ENCODE peak calls at places on chromosomes 7 and 10, in ten cellular contexts. R, T, G, H, J, C, I, W, X and P are unnamed samples.

GRCh38 chr7:110007316-110007910 is 1083.5 kb upstream of the LRRN3 start:
- DNase-seq in R (no peak), T (no peak), G (no peak), H (no peak), J (no peak), C (no peak), I (no peak), W (no peak), X (no peak), P (no peak)

GRCh38 chr10:103186128-103186527 is 6.9 kb downstream of the NT5C2 start:
- DNase-seq in R (no peak), T (no peak), G (no peak), H (no peak), J (no peak), C (no peak), I (no peak), W (no peak), X (no peak), P (no peak)

GRCh38 chr7:4645241-4645640 is 36.9 kb upstream of the FOXK1 start:
- DNase-seq in R (no peak), T (no peak), G (no peak), H (no peak), J (no peak), C (no peak), I (no peak), W (no peak), X (no peak), P (no peak)

GRCh38 chr10:18333616-18334015 is 193.4 kb downstream of the CACNB2 start:
- DNase-seq in R (no peak), T (no peak), G (no peak), H (no peak), J (no peak), C (no peak), I (no peak), W (no peak), X (no peak), P (no peak)

GRCh38 chr7:139242741-139243281 is 11.8 kb downstream of the UBN2 start:
- DNase-seq in R (no peak), T (peak), G (no peak), H (no peak), J (no peak), C (no peak), I (no peak), W (no peak), X (no peak), P (peak)

GRCh38 chr10:117543999-117544728 is 1.6 kb downstream of the EMX2 start:
- DNase-seq in R (no peak), T (no peak), G (no peak), H (no peak), J (no peak), C (no peak), I (no peak), W (no peak), X (no peak), P (no peak)

GRCh38 chr10:100623541-100623940 is 87.8 kb downstream of the HIF1AN start:
- DNase-seq in R (no peak), T (no peak), G (no peak), H (no peak), J (no peak), C (no peak), I (no peak), W (no peak), X (no peak), P (no peak)

GRCh38 chr7:131943616-131944015 is 387.2 kb upstream of the PODXL start:
- DNase-seq in R (no peak), T (no peak), G (no peak), H (no peak), J (no peak), C (no peak), I (no peak), W (no peak), X (no peak), P (no peak)

GRCh38 chr7:95335093-95335492 is 10.8 kb upstream of the PON1 start:
- DNase-seq in R (no peak), T (peak), G (no peak), H (no peak), J (no peak), C (no peak), I (peak), W (no peak), X (no peak), P (peak)

GRCh38 chr7:95327356-95327755 is 3.0 kb upstream of the PON1 start:
- DNase-seq in R (no peak), T (no peak), G (no peak), H (no peak), J (no peak), C (no peak), I (peak), W (no peak), X (no peak), P (no peak)

GRCh38 chr7:95330194-95331003 is 6.1 kb upstream of the PON1 start:
- DNase-seq in R (no peak), T (peak), G (no peak), H (no peak), J (no peak), C (no peak), I (peak), W (no peak), X (no peak), P (no peak)

GRCh38 chr7:95334434-95334833 is 10.1 kb upstream of the PON1 start:
- DNase-seq in R (no peak), T (peak), G (no peak), H (no peak), J (no peak), C (no peak), I (no peak), W (no peak), X (no peak), P (no peak)

DNA sequence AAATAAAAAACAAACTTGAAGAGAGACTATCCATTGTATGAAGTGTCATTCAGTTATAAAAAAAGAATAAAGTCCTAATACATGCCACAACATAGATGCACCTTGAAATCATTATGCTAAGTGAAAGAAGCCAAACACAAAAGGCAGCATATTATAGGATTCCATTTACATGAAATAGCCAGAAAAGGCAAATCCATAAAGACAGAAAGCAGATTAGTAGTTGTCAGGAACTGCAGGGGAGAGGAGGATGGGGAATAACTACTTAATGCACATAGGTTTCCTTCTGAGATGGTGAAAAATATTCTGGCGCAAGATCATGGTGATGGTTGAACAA is 6.6 kb upstream of the PON1 start:
- DNase-seq in R (no peak), T (no peak), G (no peak), H (no peak), J (no peak), C (no peak), I (no peak), W (no peak), X (no peak), P (no peak)
- H3K4me3 ChIP-seq in R (peak), T (no peak), G (peak), H (peak), J (no peak), C (peak), I (no peak), W (peak), X (no peak), P (peak)

DNA sequence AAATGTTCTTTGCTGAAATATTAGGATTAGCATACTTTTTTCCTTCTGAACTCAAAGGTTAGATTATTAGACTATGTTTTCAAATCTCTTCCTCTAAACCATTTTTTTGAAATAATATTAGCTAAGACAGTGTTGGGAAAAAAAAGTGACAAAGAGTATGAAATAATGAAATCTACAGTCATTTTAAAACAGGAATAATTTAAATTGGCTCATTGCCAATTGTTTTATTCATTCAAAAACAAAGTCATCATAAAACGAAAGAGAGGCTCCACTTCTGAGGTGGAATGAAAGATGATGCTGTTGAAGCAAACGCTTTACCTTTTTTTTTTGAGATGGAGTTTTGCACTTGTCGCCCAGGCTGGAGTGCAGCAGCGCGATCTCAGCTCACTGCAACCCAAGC is 51.2 kb downstream of the RNF32 start:
- DNase-seq in R (no peak), T (no peak), G (no peak), H (no peak), J (no peak), C (no peak), I (no peak), W (no peak), X (no peak), P (no peak)
- TF ChIP-seq CTCF in R (no peak), T (no peak), G (no peak), H (no peak), J (no peak), C (no peak), I (no peak), W (no peak), X (no peak), P (no peak)

GRCh38 chr7:84317536-84317935 is 122.9 kb upstream of the SEMA3A start:
- DNase-seq in R (no peak), T (peak), G (no peak), H (no peak), J (no peak), C (no peak), I (no peak), W (no peak), X (no peak), P (no peak)

GRCh38 chr7:84314263-84314662 is 119.7 kb upstream of the SEMA3A start:
- DNase-seq in R (no peak), T (no peak), G (no peak), H (no peak), J (no peak), C (no peak), I (no peak), W (no peak), X (no peak), P (no peak)
- H3K4me3 ChIP-seq in R (no peak), T (no peak), G (no peak), H (no peak), J (no peak), C (no peak), I (no peak), W (no peak), X (no peak), P (no peak)

DNA sequence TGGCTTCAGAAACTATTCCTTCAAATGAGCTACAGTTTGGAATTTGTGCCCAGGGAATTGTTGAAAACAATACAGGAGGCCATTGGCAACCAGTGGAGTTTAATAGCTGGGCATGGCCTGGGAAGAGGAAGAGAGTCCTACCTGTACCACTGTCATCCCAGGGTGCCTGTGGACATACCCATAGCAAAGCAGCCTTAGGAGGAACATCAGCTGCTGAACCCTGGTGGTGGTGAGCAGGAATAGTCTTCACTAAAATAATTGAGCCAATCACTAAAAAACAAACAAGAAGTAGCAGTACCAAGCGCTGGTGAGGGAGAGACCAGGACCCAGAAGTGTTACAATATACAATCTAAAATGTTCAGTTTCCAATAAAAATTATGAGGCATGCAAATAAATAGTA is 14.5 kb downstream of the IGFBP1 start:
- DNase-seq in R (no peak), T (no peak), G (no peak), H (no peak), J (no peak), C (no peak), I (no peak), W (no peak), X (no peak), P (no peak)
- TF ChIP-seq CTCF in R (no peak), T (peak), G (no peak), H (no peak), J (no peak), C (no peak), I (no peak), W (no peak), X (no peak), P (peak)

GRCh38 chr7:74093671-74094223 is 10.1 kb downstream of the LIMK1 start:
- DNase-seq in R (no peak), T (no peak), G (no peak), H (no peak), J (no peak), C (no peak), I (no peak), W (no peak), X (no peak), P (no peak)
- H3K4me3 ChIP-seq in R (peak), T (no peak), G (peak), H (peak), J (peak), C (peak), I (no peak), W (peak), X (no peak), P (no peak)